ENCODE peak calls at places on chromosomes 16 and 17, in four cellular contexts. H is HCT116, W is K562, Q is Panc1. X is an unnamed sample.

GRCh38 chr17:66964083-66964771 is at the start of gene CACNG4:
- DNase-seq in H (no peak), W (peak), Q (no peak), X (no peak)

GRCh38 chr16:15966420-15967222 is 17.2 kb downstream of the ABCC1 start:
- DNase-seq in H (peak), W (no peak), Q (peak), X (no peak)

GRCh38 chr17:68310141-68310540 is 18.8 kb downstream of the ARSG start:
- DNase-seq in H (peak), W (peak), Q (no peak), X (no peak)

GRCh38 chr17:8079291-8080207 is 8.0 kb downstream of the ALOX12B start:
- DNase-seq in H (peak), W (peak), Q (no peak), X (peak)

GRCh38 chr16:16127469-16128116 is 95.7 kb downstream of the ABCC6 start:
- DNase-seq in H (peak), W (peak), Q (peak), X (peak)

GRCh38 chr17:57455063-57455914 is 199.0 kb downstream of the MSI2 start:
- DNase-seq in H (no peak), W (no peak), Q (no peak), X (no peak)

GRCh38 chr16:8713635-8714097 is 39.2 kb downstream of the ABAT start:
- DNase-seq in H (no peak), W (no peak), Q (no peak), X (no peak)

GRCh38 chr16:66915041-66915440 is 3.6 kb downstream of the CDH16 start:
- DNase-seq in H (no peak), W (no peak), Q (no peak), X (no peak)

GRCh38 chr17:56185905-56186783 is 32.9 kb downstream of the ANKFN1 start:
- DNase-seq in H (no peak), W (no peak), Q (no peak), X (no peak)

GRCh38 chr17:28499684-28500357 is 6.3 kb upstream of the FOXN1 start:
- DNase-seq in H (no peak), W (no peak), Q (no peak), X (no peak)

GRCh38 chr16:8958344-8958808 is 5.3 kb downstream of the USP7 start:
- DNase-seq in H (no peak), W (no peak), Q (no peak), X (no peak)

GRCh38 chr17:30716461-30717289 is 107.8 kb downstream of the CRLF3 start:
- DNase-seq in H (no peak), W (no peak), Q (no peak), X (no peak)

GRCh38 chr17:39244016-39244599 is 18.4 kb upstream of the STAC2 start:
- DNase-seq in H (no peak), W (no peak), Q (no peak), X (no peak)

GRCh38 chr17:81553616-81554181 is 1.5 kb upstream of the FAAP100 start:
- DNase-seq in H (peak), W (no peak), Q (no peak), X (no peak)

GRCh38 chr17:48671697-48672171 is 45.6 kb upstream of the HOXB9 start:
- DNase-seq in H (peak), W (peak), Q (peak), X (peak)

GRCh38 chr17:10360578-10360977 is 12.2 kb downstream of the MYH13 start:
- DNase-seq in H (no peak), W (no peak), Q (no peak), X (no peak)

GRCh38 chr17:60641126-60641525 is 36.5 kb upstream of the BCAS3 start:
- DNase-seq in H (no peak), W (no peak), Q (no peak), X (no peak)

GRCh38 chr17:41697122-41697962 is 8.7 kb downstream of the EIF1 start:
- DNase-seq in H (no peak), W (no peak), Q (no peak), X (no peak)

GRCh38 chr16:6105115-6105514 is 1007.5 kb upstream of the EEF2KMT start:
- DNase-seq in H (no peak), W (no peak), Q (no peak), X (no peak)

GRCh38 chr16:85556456-85557082 is 56.6 kb upstream of the GSE1 start:
- DNase-seq in H (no peak), W (peak), Q (no peak), X (no peak)

GRCh38 chr16:57764341-57765159 is 29.0 kb downstream of the KATNB1 start:
- DNase-seq in H (peak), W (peak), Q (peak), X (peak)

DNA sequence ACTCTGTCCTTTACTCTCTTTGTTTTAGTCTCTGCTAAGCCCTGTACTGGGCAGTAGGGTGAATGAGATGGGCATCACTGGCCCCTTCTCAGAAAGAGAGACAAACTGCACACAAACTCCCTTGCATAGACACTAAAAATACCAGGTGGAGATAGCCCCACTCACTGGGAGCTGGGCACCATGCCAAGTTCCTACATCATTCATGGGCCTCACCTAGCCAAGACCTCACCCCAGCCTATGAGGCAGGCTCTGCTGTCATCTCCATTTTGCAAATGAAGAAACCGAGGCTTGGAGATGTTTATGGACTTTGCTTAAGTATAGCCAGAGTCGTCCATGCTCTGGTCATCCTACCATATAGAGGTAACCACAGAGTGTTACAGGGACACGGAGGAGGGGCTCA is 499.8 kb upstream of the CDH11 start:
- DNase-seq in H (no peak), W (no peak), Q (no peak), X (no peak)
- TF ChIP-seq TCF7L2 in H (no peak), W (no peak), Q (no peak), X (no peak)

DNA sequence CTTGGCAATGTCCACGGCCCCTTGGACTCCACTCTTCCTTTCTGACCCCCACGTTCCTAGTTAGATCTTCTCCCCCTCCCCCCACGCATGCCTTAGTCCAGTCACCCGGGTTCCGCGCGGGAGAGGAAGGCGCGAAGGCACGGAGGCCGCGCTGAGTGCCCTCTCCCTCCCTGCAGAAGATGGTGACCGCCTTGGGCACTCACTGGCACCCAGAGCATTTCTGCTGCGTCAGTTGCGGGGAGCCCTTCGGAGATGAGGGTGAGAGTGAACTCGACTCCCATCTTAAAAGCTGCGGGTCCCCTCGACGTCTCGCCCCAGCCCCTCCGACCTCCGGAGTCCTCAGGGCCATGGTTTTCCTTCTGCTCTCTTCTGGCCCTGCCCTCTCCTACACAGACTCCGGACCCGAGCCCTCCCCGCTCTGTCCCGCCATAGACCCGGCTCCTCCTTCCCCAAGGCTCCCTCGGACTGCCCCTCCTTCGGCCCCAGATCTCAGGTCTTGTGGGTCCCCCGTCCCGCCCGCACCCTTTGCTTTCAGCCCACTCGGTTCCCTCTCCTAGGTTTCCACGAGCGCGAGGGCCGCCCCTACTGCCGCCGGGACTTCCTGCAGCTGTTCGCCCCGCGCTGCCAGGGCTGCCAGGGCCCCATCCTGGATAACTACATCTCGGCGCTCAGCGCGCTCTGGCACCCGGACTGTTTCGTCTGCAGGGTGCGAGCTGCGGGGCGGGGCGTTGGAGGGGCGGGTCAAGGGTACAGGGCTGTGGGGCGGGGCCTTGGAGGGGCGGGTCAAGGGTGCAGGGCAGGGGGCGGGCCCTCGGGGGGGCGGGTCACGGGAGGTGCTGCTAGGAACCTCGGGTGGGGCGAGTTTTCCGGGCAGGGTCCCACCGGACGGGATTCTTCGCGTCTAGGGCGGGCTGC is 4.6 kb downstream of the TGFB1I1 start:
- DNase-seq in H (no peak), W (peak), Q (no peak), X (peak)
- TF ChIP-seq TCF7L2 in H (no peak), W (no peak), Q (no peak), X (no peak)

GRCh38 chr17:75010683-75011406 is 1.6 kb upstream of the MRPL58 start:
- DNase-seq in H (no peak), W (peak), Q (no peak), X (peak)
- TF ChIP-seq TCF7L2 in H (no peak), W (no peak), Q (no peak), X (no peak)

DNA sequence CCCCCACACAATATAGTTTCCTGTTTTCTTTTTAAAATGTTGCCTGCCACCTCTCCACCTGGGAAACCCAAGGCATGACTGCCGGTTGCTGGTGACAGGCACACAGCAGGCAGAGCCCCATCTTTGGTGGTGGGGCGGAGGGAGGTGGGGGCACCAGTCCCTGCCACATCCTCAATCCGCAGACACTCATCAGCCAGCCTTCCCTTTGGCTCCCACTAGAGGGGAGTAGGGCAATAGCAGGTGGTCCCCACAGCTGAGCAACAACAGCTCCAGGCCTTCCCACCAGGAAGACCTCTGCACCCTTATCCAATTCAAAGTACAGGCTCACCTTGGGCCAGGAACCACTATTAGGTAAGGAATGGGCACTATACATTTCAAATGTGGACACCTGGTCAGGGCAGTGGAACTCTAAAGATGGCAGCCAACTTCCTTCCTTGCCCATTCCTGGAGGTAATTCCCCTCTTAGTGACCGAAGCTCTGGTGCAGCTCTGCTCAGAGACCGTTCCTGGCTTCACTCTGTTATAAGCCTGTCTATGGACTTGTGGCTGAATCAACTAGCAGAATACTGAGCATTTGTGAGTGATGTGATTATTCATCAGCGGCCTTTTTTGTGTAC is 13.9 kb downstream of the RECQL5 start:
- DNase-seq in H (no peak), W (peak), Q (no peak), X (peak)
- TF ChIP-seq TCF7L2 in H (no peak), W (no peak), Q (no peak), X (no peak)

GRCh38 chr16:75593825-75594820 is 27.9 kb downstream of the GABARAPL2 start:
- DNase-seq in H (no peak), W (peak), Q (no peak), X (peak)

GRCh38 chr16:75593308-75593707 is 27.1 kb downstream of the GABARAPL2 start:
- DNase-seq in H (no peak), W (no peak), Q (no peak), X (no peak)

GRCh38 chr16:75588716-75589115 is 22.5 kb downstream of the GABARAPL2 start:
- DNase-seq in H (no peak), W (no peak), Q (no peak), X (no peak)

GRCh38 chr16:75589301-75589700 is 23.1 kb downstream of the GABARAPL2 start:
- DNase-seq in H (no peak), W (no peak), Q (no peak), X (no peak)

GRCh38 chr16:75591001-75591852 is 25.0 kb downstream of the GABARAPL2 start:
- DNase-seq in H (no peak), W (no peak), Q (no peak), X (no peak)
- TF ChIP-seq TCF7L2 in H (no peak), W (no peak), Q (no peak), X (no peak)

GRCh38 chr17:82890926-82891678 is 51.3 kb upstream of the ZNF750 start:
- DNase-seq in H (no peak), W (no peak), Q (no peak), X (no peak)

GRCh38 chr17:82893779-82894178 is 54.0 kb upstream of the ZNF750 start:
- DNase-seq in H (no peak), W (no peak), Q (no peak), X (no peak)

GRCh38 chr17:82895087-82895486 is 55.3 kb upstream of the ZNF750 start:
- DNase-seq in H (no peak), W (no peak), Q (no peak), X (no peak)

GRCh38 chr17:82891911-82892310 is 52.1 kb upstream of the ZNF750 start:
- DNase-seq in H (no peak), W (no peak), Q (no peak), X (no peak)

GRCh38 chr17:82892869-82893565 is 53.2 kb upstream of the ZNF750 start:
- DNase-seq in H (no peak), W (no peak), Q (no peak), X (no peak)
- TF ChIP-seq TCF7L2 in H (no peak), W (no peak), Q (no peak), X (no peak)

GRCh38 chr17:29677139-29677834 is 54.6 kb upstream of the CORO6 start:
- DNase-seq in H (no peak), W (no peak), Q (no peak), X (no peak)
- TF ChIP-seq TCF7L2 in H (no peak), W (no peak), Q (no peak), X (no peak)

DNA sequence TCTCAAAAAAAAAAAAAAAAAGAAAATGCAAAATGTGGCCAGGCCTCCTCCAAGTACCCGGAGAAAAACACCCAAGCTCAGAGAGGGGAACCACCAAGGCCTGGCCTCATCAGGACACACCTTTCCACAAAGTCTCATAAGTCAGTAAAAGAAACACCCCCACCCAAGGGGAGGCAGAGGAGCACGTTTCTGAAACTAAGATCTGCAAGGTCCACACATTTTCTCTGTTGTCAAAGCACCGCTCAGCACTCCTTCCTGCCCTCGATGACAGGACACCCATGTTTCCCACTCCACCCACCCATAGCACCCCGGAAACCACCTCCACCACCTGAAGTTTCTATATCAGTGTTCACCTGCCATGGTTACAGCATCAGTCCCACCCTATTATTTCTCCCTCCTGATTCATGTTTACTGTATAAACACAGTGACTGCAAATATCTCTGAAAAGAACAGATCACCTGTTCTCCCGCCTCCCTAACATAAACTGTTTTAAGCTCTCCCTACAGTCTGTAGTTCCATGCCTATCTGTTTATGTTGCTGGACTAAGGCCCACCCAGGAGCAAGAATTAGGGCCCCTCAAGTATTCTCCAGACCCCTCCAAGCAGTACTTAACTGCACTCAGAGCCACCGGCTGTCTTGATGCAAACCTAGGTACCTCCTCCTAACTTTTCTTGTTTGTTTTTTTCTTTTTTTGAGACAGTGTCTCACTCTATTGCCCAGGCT is 2.0 kb downstream of the CORO7 start:
- DNase-seq in H (no peak), W (no peak), Q (no peak), X (no peak)
- TF ChIP-seq TCF7L2 in H (no peak), W (no peak), Q (no peak), X (no peak)

GRCh38 chr17:76171701-76172100 is 30.7 kb upstream of the FOXJ1 start:
- DNase-seq in H (no peak), W (no peak), Q (no peak), X (no peak)
- TF ChIP-seq TCF7L2 in H (no peak), W (no peak), Q (no peak), X (no peak)

X was measured in HepG2.